ENCODE peak calls at places on chromosomes 11 and 22, in four cellular contexts. E, C, D and B are unnamed samples.

GRCh38 chr22:23365961-23366360 is 185.7 kb downstream of the BCR start:
- DNase-seq in E (no peak), C (no peak), D (no peak), B (no peak)

GRCh38 chr22:33513388-33514336 is 406.6 kb downstream of the LARGE1 start:
- DNase-seq in E (no peak), C (no peak), D (no peak), B (no peak)

GRCh38 chr11:35288817-35289541 is 130.4 kb downstream of the SLC1A2 start:
- DNase-seq in E (no peak), C (no peak), D (peak; percentile 82), B (no peak)

GRCh38 chr11:70240337-70240736 is 30.2 kb upstream of the PPFIA1 start:
- DNase-seq in E (no peak), C (no peak), D (no peak), B (no peak)

GRCh38 chr11:433111-433510 is 8.7 kb downstream of the ANO9 start:
- DNase-seq in E (no peak), C (peak; percentile 7), D (no peak), B (no peak)

GRCh38 chr11:114762437-114762836 is 84.1 kb downstream of the NXPE2 start:
- DNase-seq in E (peak; percentile 41), C (peak; percentile 86), D (peak; percentile 9), B (peak; percentile 86)

GRCh38 chr11:10856689-10857603 is 907 bp downstream of the ZBED5 start:
- DNase-seq in E (peak; percentile 45), C (peak; percentile 70), D (peak; percentile 10), B (no peak)

GRCh38 chr22:29204617-29205183 is 996 bp upstream of the EMID1 start:
- DNase-seq in E (no peak), C (no peak), D (peak; percentile 27), B (no peak)

GRCh38 chr11:43868852-43869567 is 11.6 kb upstream of the ALKBH3 start:
- DNase-seq in E (no peak), C (no peak), D (peak; percentile 56), B (no peak)

GRCh38 chr11:14687943-14688627 is 44.5 kb downstream of the PDE3B start:
- DNase-seq in E (no peak), C (no peak), D (no peak), B (no peak)

GRCh38 chr22:16808744-16809143 is 16.5 kb downstream of the XKR3 start:
- DNase-seq in E (no peak), C (no peak), D (no peak), B (no peak)

GRCh38 chr11:67397986-67398660 is 3.5 kb downstream of the PPP1CA start:
- DNase-seq in E (no peak), C (no peak), D (no peak), B (no peak)

GRCh38 chr11:65555693-65556231 is 2.4 kb downstream of the LTBP3 start:
- DNase-seq in E (peak; percentile 70), C (no peak), D (peak; percentile 97), B (peak; percentile 86)

GRCh38 chr11:12218909-12219308 is 108.5 kb downstream of the MICAL2 start:
- DNase-seq in E (no peak), C (peak; percentile 48), D (no peak), B (no peak)
- H3K27ac ChIP-seq in E (peak overlapping the region; percentile 77), C (peak overlapping the region; percentile 74), D (no peak overlapping the region), B (peak overlapping the region; percentile 87)

GRCh38 chr22:37420656-37421467 is 6.4 kb downstream of the ELFN2 start:
- DNase-seq in E (no peak), C (no peak), D (no peak), B (no peak)

GRCh38 chr22:37419916-37420655 is 7.2 kb downstream of the ELFN2 start:
- DNase-seq in E (no peak), C (no peak), D (no peak), B (no peak)

GRCh38 chr22:37417737-37418348 is 9.4 kb downstream of the ELFN2 start:
- DNase-seq in E (no peak), C (no peak), D (no peak), B (no peak)

GRCh38 chr22:37418627-37419369 is 8.5 kb downstream of the ELFN2 start:
- DNase-seq in E (no peak), C (peak; percentile 22), D (no peak), B (no peak)

DNA sequence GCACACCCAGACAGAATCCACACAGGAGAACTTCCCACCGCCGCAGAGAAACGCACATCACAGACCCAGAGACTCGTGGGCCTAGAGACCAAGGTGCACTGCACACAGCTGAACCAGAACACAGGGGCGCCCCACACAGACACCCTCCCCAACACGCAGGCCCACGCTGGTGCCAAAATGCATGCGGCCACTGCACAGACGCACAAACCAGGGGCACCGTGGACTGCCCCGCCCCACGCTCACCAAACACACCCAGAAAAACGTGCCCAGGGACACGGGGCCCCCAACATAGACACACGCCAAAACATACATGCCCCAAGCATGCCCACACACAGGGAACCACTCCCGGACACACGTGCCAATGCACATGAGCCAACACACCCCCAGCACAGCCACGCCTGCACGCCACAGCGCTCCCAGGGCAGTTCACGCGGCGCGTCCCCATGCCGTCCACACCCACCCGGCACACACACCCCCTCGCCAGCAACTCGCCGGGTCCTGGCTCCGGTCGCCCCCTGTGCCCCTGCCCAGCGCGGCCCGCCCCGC is 7.8 kb downstream of the ELFN2 start:
- DNase-seq in E (no peak), C (no peak), D (no peak), B (no peak)
- H3K4me3 ChIP-seq in E (peak overlapping the region; percentile 36), C (no peak overlapping the region), D (no peak overlapping the region), B (no peak overlapping the region)

DNA sequence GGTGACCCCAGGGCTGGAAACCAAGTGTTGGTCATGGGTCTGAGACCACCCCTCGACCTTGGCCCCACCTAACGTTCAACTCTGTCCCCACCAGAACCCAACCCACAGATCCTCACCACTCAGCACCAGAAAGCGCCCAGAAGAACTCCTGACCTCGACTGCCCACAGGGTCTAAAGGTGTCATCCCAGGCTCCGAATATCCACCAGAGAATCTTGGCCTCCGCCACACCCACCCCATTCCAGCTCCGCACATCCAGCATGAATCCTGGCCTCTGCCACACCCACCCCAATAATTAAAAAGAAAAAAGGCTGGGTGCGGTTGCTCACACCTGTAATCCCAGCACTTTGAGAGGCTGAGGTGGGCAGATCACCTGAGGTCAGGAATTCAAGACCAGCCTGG is 1.3 kb downstream of the CERK start:
- DNase-seq in E (no peak), C (peak; percentile 47), D (no peak), B (peak; percentile 41)
- H3K27ac ChIP-seq in E (peak overlapping the region; percentile 99), C (peak overlapping the region; percentile 94), D (no peak overlapping the region), B (no peak overlapping the region)

DNA sequence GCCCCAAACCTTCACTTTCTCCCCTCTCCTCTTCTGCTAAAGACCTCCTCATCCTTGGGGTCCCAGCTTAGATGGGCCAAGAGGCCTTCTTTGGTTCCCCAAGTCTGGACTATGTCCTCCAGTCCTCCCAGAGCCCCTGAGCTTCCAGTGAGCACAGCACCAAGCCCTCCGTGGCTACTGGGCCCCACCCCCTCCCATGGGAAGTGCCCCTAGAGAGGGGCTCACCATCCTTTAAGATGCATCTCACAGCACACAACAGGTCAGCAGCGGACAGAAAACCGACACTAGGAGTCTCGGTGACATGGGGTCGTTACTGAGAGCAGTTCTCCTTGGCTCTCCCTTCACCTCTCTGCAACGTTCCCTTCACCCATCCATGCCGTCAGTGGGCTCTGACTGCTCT is 2.7 kb downstream of the LRRC32 start:
- DNase-seq in E (no peak), C (peak; percentile 6), D (no peak), B (peak; percentile 44)
- H3K4me3 ChIP-seq in E (peak overlapping the region; percentile 76), C (peak overlapping the region; percentile 1), D (no peak overlapping the region), B (peak overlapping the region; percentile 6)

GRCh38 chr11:44904261-44905080 is 46.2 kb downstream of the TP53I11 start:
- DNase-seq in E (no peak), C (no peak), D (no peak), B (no peak)
- H3K27ac ChIP-seq in E (no peak overlapping the region), C (no peak overlapping the region), D (no peak overlapping the region), B (no peak overlapping the region)

GRCh38 chr11:123188508-123189165 is 6.4 kb downstream of the CLMP start:
- DNase-seq in E (no peak), C (no peak), D (peak; percentile 54), B (peak; percentile 59)
- H3K4me3 ChIP-seq in E (no peak overlapping the region), C (no peak overlapping the region), D (no peak overlapping the region), B (peak overlapping the region; percentile 39)

GRCh38 chr11:26584818-26585217 is 12.8 kb upstream of the MUC15 start:
- DNase-seq in E (no peak), C (no peak), D (no peak), B (no peak)

GRCh38 chr11:26587073-26587472 is 15.0 kb upstream of the MUC15 start:
- DNase-seq in E (no peak), C (no peak), D (no peak), B (no peak)

GRCh38 chr11:26580929-26581328 is 8.9 kb upstream of the MUC15 start:
- DNase-seq in E (no peak), C (no peak), D (no peak), B (no peak)

GRCh38 chr11:26579683-26580082 is 7.6 kb upstream of the MUC15 start:
- DNase-seq in E (no peak), C (no peak), D (no peak), B (no peak)

GRCh38 chr11:26583550-26583949 is 11.5 kb upstream of the MUC15 start:
- DNase-seq in E (no peak), C (no peak), D (no peak), B (no peak)
- H3K27ac ChIP-seq in E (no peak overlapping the region), C (no peak overlapping the region), D (no peak overlapping the region), B (no peak overlapping the region)

DNA sequence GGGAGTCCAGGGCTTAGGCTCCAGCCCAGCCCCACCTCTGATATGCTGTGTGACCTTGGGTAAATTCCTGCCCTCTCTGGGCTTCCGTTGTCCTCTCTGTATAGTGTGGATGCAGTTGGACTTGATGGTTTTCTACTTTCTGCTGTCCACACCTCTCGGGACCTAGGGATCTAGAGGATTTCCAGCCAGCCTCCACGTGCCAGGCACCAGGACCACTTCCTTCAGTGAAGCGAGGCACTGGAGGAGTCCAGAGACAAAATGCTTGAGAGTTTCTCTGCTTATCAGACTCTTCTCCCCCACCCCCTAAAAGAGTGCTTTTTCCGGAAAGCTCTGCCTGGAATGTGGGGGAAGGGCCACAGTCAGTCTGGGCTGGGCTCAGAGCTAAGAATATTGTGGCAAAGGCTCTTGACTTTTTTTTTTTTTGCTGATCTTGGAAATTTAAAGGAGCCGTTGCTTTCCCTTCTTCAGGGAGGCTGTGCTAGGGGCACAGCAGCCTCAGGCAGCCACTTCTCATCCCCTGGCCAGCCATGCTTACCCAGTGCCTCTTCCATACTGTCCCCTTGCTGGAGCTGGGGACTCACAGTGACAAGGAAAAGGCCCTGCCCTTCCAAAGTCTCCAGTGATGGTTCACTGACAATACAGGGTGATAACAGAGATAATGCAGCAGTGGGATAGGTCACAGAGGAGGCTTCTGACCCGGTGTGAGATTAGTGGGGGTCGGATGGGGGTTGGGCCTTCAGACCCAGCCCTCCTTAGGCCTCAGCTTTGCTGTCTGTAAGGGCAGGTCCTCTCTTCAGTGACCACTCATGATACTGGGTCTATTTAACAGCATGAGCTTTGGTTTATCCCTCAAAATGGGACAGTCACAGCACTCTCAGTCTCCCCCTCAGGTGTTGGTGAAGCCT is 2.9 kb upstream of the SERPINH1 start:
- DNase-seq in E (peak; percentile 77), C (no peak), D (peak; percentile 60), B (no peak)
- H3K4me3 ChIP-seq in E (peak overlapping the region; percentile 23), C (no peak overlapping the region), D (no peak overlapping the region), B (no peak overlapping the region)

DNA sequence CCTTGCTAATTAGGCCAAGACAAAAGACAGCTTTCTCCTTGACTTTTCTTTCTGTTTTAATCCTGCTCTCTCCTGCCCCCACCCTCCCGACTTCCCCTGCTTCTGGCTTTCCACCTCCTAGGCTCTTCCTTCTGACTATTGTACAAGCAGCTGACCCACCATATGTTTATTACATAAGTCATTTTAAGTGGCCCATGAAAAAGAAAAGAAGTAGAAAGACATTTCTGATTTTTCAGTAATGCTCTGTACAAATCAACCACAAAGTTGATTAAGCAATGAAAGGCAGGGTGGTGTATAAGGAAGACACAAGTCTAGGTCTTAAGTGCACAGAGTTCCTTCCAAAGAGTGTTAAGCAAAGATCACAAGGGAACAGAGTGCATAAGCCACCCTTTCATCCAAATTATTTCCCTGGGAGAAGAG is 18.2 kb downstream of the JAML start:
- DNase-seq in E (peak; percentile 17), C (no peak), D (no peak), B (peak; percentile 55)
- H3K27ac ChIP-seq in E (no peak overlapping the region), C (peak overlapping the region; percentile 14), D (no peak overlapping the region), B (no peak overlapping the region)